ENCODE peak calls at places on chromosomes 12 and 14, in five cellular contexts. One of them, this sample, is unnamed. For H3K4me1, the result is how much of the 10 kb centered on the place peaks cover.

GRCh38 chr12:123055281-123055766 is 74.8 kb downstream of the ARL6IP4 start:
- DNase-seq in neural progenitor cell: no peak
- DNase-seq in GM23338: no peak
- DNase-seq in stomach: no peak
- DNase-seq in kidney: no peak
- DNase-seq in this sample: no peak

GRCh38 chr14:39218171-39218769 is 15.4 kb upstream of the MIA2 start:
- DNase-seq in neural progenitor cell: no peak
- DNase-seq in GM23338: no peak
- DNase-seq in stomach: no peak
- DNase-seq in kidney: no peak
- DNase-seq in this sample: no peak

GRCh38 chr12:48694038-48694437 is 12.0 kb upstream of the KANSL2 start:
- DNase-seq in neural progenitor cell: no peak
- DNase-seq in GM23338: no peak
- DNase-seq in stomach: no peak
- DNase-seq in kidney: no peak
- DNase-seq in this sample: no peak

GRCh38 chr12:4030938-4031702 is 157.9 kb upstream of the PARP11 start:
- DNase-seq in neural progenitor cell: peak
- DNase-seq in GM23338: peak
- DNase-seq in stomach: peak
- DNase-seq in kidney: peak
- DNase-seq in this sample: peak

GRCh38 chr14:22472935-22473854 is 115.8 kb downstream of the DAD1 start:
- DNase-seq in neural progenitor cell: peak
- DNase-seq in GM23338: peak
- DNase-seq in stomach: peak
- DNase-seq in kidney: no peak
- DNase-seq in this sample: no peak

GRCh38 chr14:29085546-29085945 is 319.0 kb downstream of the FOXG1 start:
- DNase-seq in neural progenitor cell: peak
- DNase-seq in GM23338: peak
- DNase-seq in stomach: no peak
- DNase-seq in kidney: no peak
- DNase-seq in this sample: no peak

GRCh38 chr14:22836301-22837058 is at the start of gene MMP14:
- DNase-seq in neural progenitor cell: peak
- DNase-seq in GM23338: peak
- DNase-seq in stomach: peak
- DNase-seq in kidney: peak
- DNase-seq in this sample: peak

GRCh38 chr14:105867961-105868599 is 341.7 kb downstream of the TMEM121 start:
- DNase-seq in neural progenitor cell: no peak
- DNase-seq in GM23338: no peak
- DNase-seq in stomach: peak
- DNase-seq in kidney: no peak
- DNase-seq in this sample: no peak

GRCh38 chr12:18811268-18811667 is 73.3 kb downstream of the CAPZA3 start:
- DNase-seq in neural progenitor cell: no peak
- DNase-seq in GM23338: no peak
- DNase-seq in stomach: no peak
- DNase-seq in kidney: no peak
- DNase-seq in this sample: no peak

GRCh38 chr14:76136476-76137160 is 15.1 kb upstream of the GPATCH2L start:
- DNase-seq in neural progenitor cell: no peak
- DNase-seq in GM23338: no peak
- DNase-seq in stomach: no peak
- DNase-seq in kidney: no peak
- DNase-seq in this sample: no peak

GRCh38 chr12:43113153-43113552 is 438.9 kb downstream of the ADAMTS20 start:
- DNase-seq in neural progenitor cell: no peak
- DNase-seq in GM23338: peak
- DNase-seq in stomach: no peak
- DNase-seq in kidney: no peak
- DNase-seq in this sample: no peak

GRCh38 chr12:532908-533565 is 73.3 kb downstream of the B4GALNT3 start:
- DNase-seq in neural progenitor cell: no peak
- DNase-seq in GM23338: no peak
- DNase-seq in stomach: no peak
- DNase-seq in kidney: peak
- DNase-seq in this sample: no peak

GRCh38 chr12:96424601-96425000 is 24.4 kb upstream of the CDK17 start:
- DNase-seq in neural progenitor cell: no peak
- DNase-seq in GM23338: no peak
- DNase-seq in stomach: no peak
- DNase-seq in kidney: no peak
- DNase-seq in this sample: no peak

GRCh38 chr12:54936736-54937135 is 47.8 kb downstream of the TESPA1 start:
- DNase-seq in neural progenitor cell: no peak
- DNase-seq in GM23338: no peak
- DNase-seq in stomach: no peak
- DNase-seq in kidney: no peak
- DNase-seq in this sample: no peak

GRCh38 chr12:70637286-70637685 is at the start of gene PTPRB:
- DNase-seq in neural progenitor cell: no peak
- DNase-seq in GM23338: no peak
- DNase-seq in stomach: no peak
- DNase-seq in kidney: no peak
- DNase-seq in this sample: no peak

GRCh38 chr12:27434673-27435565 is 11.6 kb upstream of the SMCO2 start:
- DNase-seq in neural progenitor cell: peak
- DNase-seq in GM23338: peak
- DNase-seq in stomach: no peak
- DNase-seq in kidney: no peak
- DNase-seq in this sample: no peak

GRCh38 chr14:24258548-24259265 is 4.3 kb downstream of the TGM1 start:
- DNase-seq in neural progenitor cell: no peak
- DNase-seq in GM23338: no peak
- DNase-seq in stomach: no peak
- DNase-seq in kidney: no peak
- DNase-seq in this sample: no peak

GRCh38 chr12:80129895-80130535 is 30.7 kb downstream of the OTOGL start:
- DNase-seq in neural progenitor cell: no peak
- DNase-seq in GM23338: no peak
- DNase-seq in stomach: no peak
- DNase-seq in kidney: no peak
- DNase-seq in this sample: no peak

GRCh38 chr12:66883545-66883944 is 204.7 kb upstream of the GRIP1 start:
- DNase-seq in neural progenitor cell: no peak
- DNase-seq in GM23338: no peak
- DNase-seq in stomach: no peak
- DNase-seq in kidney: no peak
- DNase-seq in this sample: no peak

GRCh38 chr12:91854725-91855124 is 290.9 kb downstream of the BTG1 start:
- DNase-seq in neural progenitor cell: no peak
- DNase-seq in GM23338: no peak
- DNase-seq in stomach: no peak
- DNase-seq in kidney: no peak
- DNase-seq in this sample: no peak

GRCh38 chr12:4482936-4483335 is 37.3 kb upstream of the FGF6 start:
- DNase-seq in neural progenitor cell: no peak
- DNase-seq in GM23338: no peak
- DNase-seq in stomach: no peak
- DNase-seq in kidney: no peak
- DNase-seq in this sample: no peak

GRCh38 chr12:104263580-104264358 is 39.8 kb upstream of the EID3 start:
- DNase-seq in neural progenitor cell: no peak
- DNase-seq in GM23338: no peak
- DNase-seq in stomach: no peak
- DNase-seq in kidney: no peak
- DNase-seq in this sample: no peak

GRCh38 chr12:46722737-46723136 is 103.1 kb downstream of the SLC38A4 start:
- DNase-seq in neural progenitor cell: no peak
- DNase-seq in GM23338: no peak
- DNase-seq in stomach: no peak
- DNase-seq in kidney: no peak
- DNase-seq in this sample: no peak

GRCh38 chr12:78181544-78182162 is 351.0 kb downstream of the NAV3 start:
- DNase-seq in neural progenitor cell: peak
- DNase-seq in GM23338: peak
- DNase-seq in stomach: no peak
- DNase-seq in kidney: no peak
- DNase-seq in this sample: no peak

GRCh38 chr14:102986810-102987579 is 64.5 kb downstream of the AMN start:
- DNase-seq in neural progenitor cell: no peak
- DNase-seq in GM23338: no peak
- DNase-seq in stomach: no peak
- DNase-seq in kidney: no peak
- DNase-seq in this sample: no peak

GRCh38 chr14:81219821-81220487 is 805 bp downstream of the GTF2A1 start:
- DNase-seq in neural progenitor cell: peak
- DNase-seq in GM23338: peak
- DNase-seq in stomach: peak
- DNase-seq in kidney: peak
- DNase-seq in this sample: peak

GRCh38 chr12:87827638-87828264 is 201.4 kb downstream of the C12orf50 start:
- DNase-seq in neural progenitor cell: no peak
- DNase-seq in GM23338: no peak
- DNase-seq in stomach: no peak
- DNase-seq in kidney: no peak
- DNase-seq in this sample: no peak

GRCh38 chr12:125065753-125066570 is 727 bp downstream of the AACS start:
- DNase-seq in neural progenitor cell: no peak
- DNase-seq in GM23338: no peak
- DNase-seq in stomach: no peak
- DNase-seq in kidney: no peak
- DNase-seq in this sample: no peak

GRCh38 chr12:461425-461824 is 1.7 kb downstream of the B4GALNT3 start:
- DNase-seq in neural progenitor cell: no peak
- DNase-seq in GM23338: no peak
- DNase-seq in stomach: no peak
- DNase-seq in kidney: no peak
- DNase-seq in this sample: no peak

GRCh38 chr14:95495093-95495492 is 21.4 kb downstream of the SYNE3 start:
- DNase-seq in neural progenitor cell: no peak
- DNase-seq in GM23338: no peak
- DNase-seq in stomach: no peak
- DNase-seq in kidney: peak
- DNase-seq in this sample: no peak

GRCh38 chr12:62291888-62292760 is 31.9 kb downstream of the USP15 start:
- DNase-seq in neural progenitor cell: no peak
- DNase-seq in GM23338: no peak
- DNase-seq in stomach: no peak
- DNase-seq in kidney: no peak
- DNase-seq in this sample: no peak

GRCh38 chr12:123601602-123602489 is at the start of gene DDX55:
- DNase-seq in neural progenitor cell: peak
- DNase-seq in GM23338: peak
- DNase-seq in stomach: peak
- DNase-seq in kidney: peak
- DNase-seq in this sample: peak

GRCh38 chr12:13195848-13196301 is 651 bp upstream of the EMP1 start:
- DNase-seq in neural progenitor cell: no peak
- DNase-seq in GM23338: no peak
- DNase-seq in stomach: no peak
- DNase-seq in kidney: no peak
- DNase-seq in this sample: no peak

GRCh38 chr14:65156568-65157366 is 54.5 kb upstream of the MAX start:
- DNase-seq in neural progenitor cell: no peak
- DNase-seq in GM23338: no peak
- DNase-seq in stomach: no peak
- DNase-seq in kidney: peak
- DNase-seq in this sample: peak

GRCh38 chr14:56555921-56556570 is 23.6 kb upstream of the TMEM260 start:
- DNase-seq in neural progenitor cell: peak
- DNase-seq in GM23338: peak
- DNase-seq in stomach: no peak
- DNase-seq in kidney: no peak
- DNase-seq in this sample: no peak
- TF ChIP-seq CTCF in neural progenitor cell: peak
- TF ChIP-seq CTCF in GM23338: peak
- TF ChIP-seq CTCF in stomach: peak
- TF ChIP-seq CTCF in kidney: peak
- TF ChIP-seq CTCF in this sample: peak

GRCh38 chr14:36514278-36515104 is 5.5 kb downstream of the NKX2-1 start:
- DNase-seq in neural progenitor cell: peak
- DNase-seq in GM23338: peak
- DNase-seq in stomach: no peak
- DNase-seq in kidney: peak
- DNase-seq in this sample: peak
- H3K4me1 ChIP-seq in neural progenitor cell: under half
- H3K4me1 ChIP-seq in GM23338: half or more
- H3K4me1 ChIP-seq in stomach: under half
- H3K4me1 ChIP-seq in kidney: under half
- H3K4me1 ChIP-seq in this sample: under half

GRCh38 chr12:68397566-68398158 is 65.5 kb upstream of the MDM1 start:
- DNase-seq in neural progenitor cell: no peak
- DNase-seq in GM23338: no peak
- DNase-seq in stomach: no peak
- DNase-seq in kidney: no peak
- DNase-seq in this sample: no peak

GRCh38 chr12:68391905-68392304 is 59.7 kb upstream of the MDM1 start:
- DNase-seq in neural progenitor cell: no peak
- DNase-seq in GM23338: no peak
- DNase-seq in stomach: no peak
- DNase-seq in kidney: no peak
- DNase-seq in this sample: no peak

GRCh38 chr12:68392376-68392775 is 60.2 kb upstream of the MDM1 start:
- DNase-seq in neural progenitor cell: no peak
- DNase-seq in GM23338: no peak
- DNase-seq in stomach: no peak
- DNase-seq in kidney: no peak
- DNase-seq in this sample: no peak

GRCh38 chr12:68393398-68393797 is 61.2 kb upstream of the MDM1 start:
- DNase-seq in neural progenitor cell: no peak
- DNase-seq in GM23338: no peak
- DNase-seq in stomach: no peak
- DNase-seq in kidney: no peak
- DNase-seq in this sample: no peak
- H3K4me3 ChIP-seq in neural progenitor cell: no peak
- H3K4me3 ChIP-seq in GM23338: no peak
- H3K4me3 ChIP-seq in stomach: no peak
- H3K4me3 ChIP-seq in kidney: no peak
- H3K4me3 ChIP-seq in this sample: no peak

DNA sequence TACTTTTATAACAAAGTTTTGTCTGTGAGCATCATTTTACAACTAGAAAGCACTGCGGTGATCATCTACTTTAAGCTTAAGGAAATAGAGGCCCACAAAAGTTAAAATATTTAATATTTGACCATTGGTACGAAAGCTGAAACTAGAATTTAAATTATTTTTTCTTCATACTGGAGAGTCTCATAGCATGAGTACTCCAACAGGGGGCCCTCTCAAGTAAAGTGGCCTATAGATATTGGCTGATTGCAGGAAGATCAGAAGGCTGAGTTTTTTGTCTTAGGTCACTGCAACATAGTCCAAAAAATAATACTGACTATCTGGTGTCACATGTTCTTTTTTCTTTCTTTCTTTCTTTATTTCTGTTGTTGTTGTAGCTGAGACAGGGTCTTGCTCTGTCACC is 75.3 kb upstream of the ZDHHC17 start:
- DNase-seq in neural progenitor cell: no peak
- DNase-seq in GM23338: peak
- DNase-seq in stomach: no peak
- DNase-seq in kidney: no peak
- DNase-seq in this sample: no peak
- TF ChIP-seq CTCF in neural progenitor cell: peak
- TF ChIP-seq CTCF in GM23338: peak
- TF ChIP-seq CTCF in stomach: no peak
- TF ChIP-seq CTCF in kidney: peak
- TF ChIP-seq CTCF in this sample: peak